ENCODE peak calls at places on chromosomes 2 and 18, in five cellular contexts. B is heart left ventricle; L is CD8-positive, alpha-beta T cell; T is fibroblast of lung; K is PC-3. O is an unnamed sample. For H3K4me1, the result is how much of the 10 kb centered on the place peaks cover.

GRCh38 chr2:40935349-40935748 is 483.5 kb upstream of the SLC8A1 start:
- DNase-seq in K (no peak), L (no peak), T (no peak), B (no peak), O (no peak)

GRCh38 chr2:140528982-140529381 is 1601.8 kb downstream of the LRP1B start:
- DNase-seq in B (no peak), T (no peak), L (no peak), K (no peak), O (no peak)

GRCh38 chr2:204452464-204453023 is 92.7 kb upstream of the PARD3B start:
- DNase-seq in T (peak), K (peak), B (peak), L (no peak), O (peak)

GRCh38 chr18:58953627-58954026 is 89.0 kb downstream of the ZNF532 start:
- DNase-seq in L (no peak), K (no peak), T (no peak), B (peak), O (peak)

GRCh38 chr18:63182247-63182771 is 137.3 kb downstream of the BCL2 start:
- DNase-seq in B (peak), T (no peak), L (no peak), K (no peak), O (no peak)

GRCh38 chr2:20436716-20437470 is 10.0 kb upstream of the RHOB start:
- DNase-seq in T (no peak), K (no peak), B (no peak), L (no peak), O (no peak)

GRCh38 chr2:28547223-28547860 is 51.5 kb downstream of the PLB1 start:
- DNase-seq in B (no peak), K (no peak), L (no peak), T (no peak), O (no peak)

GRCh38 chr2:69624611-69625010 is 18.9 kb downstream of the AAK1 start:
- DNase-seq in K (no peak), L (no peak), T (no peak), B (no peak), O (no peak)

GRCh38 chr2:96147593-96148201 is 2.5 kb upstream of the DUSP2 start:
- DNase-seq in B (peak), K (no peak), L (no peak), T (no peak), O (no peak)

DNA sequence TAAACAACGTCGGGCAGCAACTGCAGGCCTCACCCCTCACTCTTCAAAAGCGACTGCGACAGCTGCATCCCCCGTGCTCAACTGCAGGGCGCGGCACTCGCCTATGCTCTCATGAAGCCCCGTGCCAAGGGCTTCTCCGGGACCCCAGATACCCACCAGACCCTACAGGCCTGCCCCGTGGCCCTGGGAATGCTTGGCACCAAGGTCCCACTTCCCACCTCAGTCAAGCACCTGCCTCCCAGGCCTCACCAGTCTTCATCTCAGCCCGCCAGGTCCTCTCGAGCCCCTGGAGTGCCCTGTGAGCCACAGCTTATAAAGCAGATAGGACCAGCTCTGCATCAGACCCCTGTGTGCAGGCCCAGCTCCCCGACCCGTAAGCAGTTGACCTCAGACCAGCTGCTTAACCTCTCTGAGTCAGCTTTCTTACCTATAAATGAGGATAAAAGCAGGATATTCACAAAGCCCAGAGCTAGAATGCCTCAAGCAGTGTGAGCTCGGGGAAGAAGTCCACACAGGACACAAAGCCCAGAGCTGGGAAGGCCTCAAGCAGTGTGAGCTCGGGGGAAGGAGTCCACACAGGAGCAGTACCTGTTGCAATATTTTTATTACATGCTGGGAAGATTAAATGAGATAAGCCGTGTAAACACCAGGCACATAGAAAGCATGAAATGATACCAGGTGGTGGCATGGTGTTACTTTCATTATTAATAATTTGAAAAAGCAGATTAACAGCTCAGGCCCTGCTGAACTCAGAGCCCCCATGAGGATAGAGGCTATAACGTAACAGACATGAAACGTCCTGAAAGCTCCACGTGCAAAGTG is 96.9 kb downstream of the HDAC4 start:
- DNase-seq in B (no peak), L (no peak), K (no peak), T (no peak), O (no peak)
- H3K4me1 ChIP-seq in B (half or more), L (under half), K (under half), T (under half), O (under half)

GRCh38 chr2:48799605-48800004 is 44.1 kb upstream of the LHCGR start:
- DNase-seq in L (no peak), K (no peak), T (no peak), B (no peak), O (no peak)

GRCh38 chr2:48790407-48791170 is 35.1 kb upstream of the LHCGR start:
- DNase-seq in B (no peak), L (no peak), T (no peak), K (no peak), O (no peak)

GRCh38 chr2:48795065-48795464 is 39.5 kb upstream of the LHCGR start:
- DNase-seq in B (no peak), K (no peak), L (no peak), T (peak), O (no peak)

GRCh38 chr2:48792030-48792429 is 36.5 kb upstream of the LHCGR start:
- DNase-seq in T (no peak), K (no peak), L (no peak), B (no peak), O (no peak)

GRCh38 chr2:48793671-48794070 is 38.1 kb upstream of the LHCGR start:
- DNase-seq in L (no peak), K (no peak), B (no peak), T (no peak), O (no peak)
- H3K4me1 ChIP-seq in L (under half), K (under half), B (under half), T (under half), O (under half)

GRCh38 chr2:44686561-44686960 is 254.9 kb upstream of the SIX3 start:
- DNase-seq in T (peak), L (no peak), B (no peak), K (peak), O (no peak)

GRCh38 chr2:44682459-44682858 is 259.0 kb upstream of the SIX3 start:
- DNase-seq in L (no peak), B (no peak), T (no peak), K (no peak), O (no peak)

GRCh38 chr2:44680983-44681481 is 260.5 kb upstream of the SIX3 start:
- DNase-seq in L (no peak), T (no peak), B (no peak), K (no peak), O (no peak)

GRCh38 chr2:44688442-44689124 is 252.9 kb upstream of the SIX3 start:
- DNase-seq in L (no peak), T (no peak), B (no peak), K (no peak), O (no peak)

DNA sequence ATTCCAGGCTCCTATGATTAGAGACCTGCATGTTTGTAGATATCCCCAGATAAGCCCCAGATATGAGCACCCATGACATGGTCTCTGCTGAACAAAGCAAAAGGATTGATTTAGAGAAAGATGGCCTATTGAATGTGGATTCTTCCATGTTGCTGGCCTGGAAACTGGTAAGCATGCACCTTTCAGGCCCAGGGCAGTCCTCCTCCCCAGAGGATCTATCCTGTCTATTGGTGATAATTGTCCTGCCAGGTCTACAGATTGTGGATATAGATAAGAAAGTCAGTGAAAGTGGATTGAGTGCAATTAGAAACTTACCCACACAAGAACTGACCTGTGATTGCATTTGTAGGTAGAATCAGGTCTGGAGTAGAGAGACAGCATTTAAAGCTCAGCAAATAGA is 256.9 kb upstream of the SIX3 start:
- DNase-seq in T (no peak), L (no peak), B (no peak), K (no peak), O (no peak)
- H3K4me1 ChIP-seq in T (under half), L (under half), B (under half), K (under half), O (under half)

GRCh38 chr18:3713708-3714107 is 263.7 kb downstream of the TGIF1 start:
- DNase-seq in B (no peak), T (no peak), L (no peak), K (no peak), O (no peak)
- H3K4me1 ChIP-seq in B (under half), T (under half), L (under half), K (under half), O (under half)

GRCh38 chr2:237448171-237448570 is 34.2 kb upstream of the COL6A3 start:
- DNase-seq in T (no peak), B (no peak), L (no peak), K (no peak), O (no peak)
- H3K4me1 ChIP-seq in T (under half), B (under half), L (under half), K (under half), O (under half)

GRCh38 chr2:7432426-7432825 is 515.2 kb downstream of the RNF144A start:
- DNase-seq in K (no peak), L (no peak), T (no peak), B (no peak), O (no peak)
- H3K4me1 ChIP-seq in K (under half), L (half or more), T (under half), B (under half), O (under half)

GRCh38 chr2:84970266-84970955 is 550 bp upstream of the KCMF1 start:
- DNase-seq in K (peak), T (peak), B (peak), L (peak), O (peak)
- H3K4me1 ChIP-seq in K (under half), T (under half), B (half or more), L (under half), O (under half)

DNA sequence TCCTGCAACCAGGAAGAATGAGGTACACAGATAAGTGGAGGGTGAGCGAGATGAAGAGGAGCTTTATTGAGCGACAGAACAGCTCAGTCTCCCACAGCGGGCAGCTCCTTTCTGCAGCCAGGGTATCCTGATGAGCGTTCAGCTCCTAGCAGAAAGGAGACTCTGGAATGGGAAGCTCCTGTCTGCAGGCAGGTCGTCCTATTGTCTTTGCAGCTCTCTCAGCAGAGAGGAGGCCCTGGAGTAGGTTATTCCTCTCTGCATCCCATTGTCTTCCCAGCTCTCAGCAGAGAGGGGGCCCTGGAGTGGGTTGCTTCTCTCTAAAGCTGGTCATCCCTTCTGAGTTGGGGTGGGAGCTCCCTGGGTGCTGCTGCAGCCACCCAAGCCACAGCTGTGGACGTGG is 41.2 kb downstream of the TAF1B start:
- DNase-seq in T (no peak), K (no peak), L (no peak), B (no peak), O (no peak)
- H3K4me1 ChIP-seq in T (under half), K (under half), L (under half), B (under half), O (under half)

GRCh38 chr18:2903006-2903405 is 56.2 kb downstream of the EMILIN2 start:
- DNase-seq in L (no peak), K (peak), B (peak), T (peak), O (peak)
- H3K4me1 ChIP-seq in L (under half), K (under half), B (half or more), T (under half), O (under half)

O was measured in thyroid gland.